ENCODE peak calls at places on chromosomes 1 and 21, in seven cellular contexts. Z, Q, R, L, V, W and O are unnamed samples. For H3K27me3, the result is how much of the 10 kb centered on the place peaks cover.

GRCh38 chr1:80059940-80060339 is 1053.4 kb upstream of the ADGRL4 start:
- DNase-seq in Z (no peak), Q (no peak), R (no peak), L (no peak), V (no peak), W (no peak), O (no peak)

GRCh38 chr21:15856813-15857212 is 127.0 kb downstream of the USP25 start:
- DNase-seq in Z (no peak), Q (no peak), R (no peak), L (no peak), V (no peak), W (no peak), O (no peak)

GRCh38 chr21:29661672-29662442 is 277.9 kb downstream of the GRIK1 start:
- DNase-seq in Z (no peak), Q (no peak), R (no peak), L (no peak), V (no peak), W (no peak), O (no peak)

GRCh38 chr1:18583326-18583941 is 47.2 kb upstream of the PAX7 start:
- DNase-seq in Z (no peak), Q (peak), R (no peak), L (no peak), V (no peak), W (no peak), O (peak)

GRCh38 chr1:46492269-46492853 is 2.7 kb downstream of the DMBX1 start:
- DNase-seq in Z (no peak), Q (no peak), R (no peak), L (no peak), V (no peak), W (no peak), O (no peak)

GRCh38 chr1:1206376-1207253 is at the start of gene TNFRSF18:
- DNase-seq in Z (peak), Q (no peak), R (no peak), L (peak), V (no peak), W (no peak), O (no peak)

GRCh38 chr1:23446644-23447310 is 22.2 kb upstream of the TCEA3 start:
- DNase-seq in Z (no peak), Q (no peak), R (no peak), L (no peak), V (no peak), W (no peak), O (no peak)

GRCh38 chr1:93394514-93394913 is 48.8 kb downstream of the DR1 start:
- DNase-seq in Z (no peak), Q (no peak), R (no peak), L (no peak), V (no peak), W (no peak), O (no peak)

GRCh38 chr1:90335566-90335965 is 340.7 kb downstream of the ZNF326 start:
- DNase-seq in Z (no peak), Q (no peak), R (no peak), L (peak), V (no peak), W (no peak), O (no peak)

GRCh38 chr1:67376381-67376780 is 53.8 kb downstream of the SERBP1 start:
- DNase-seq in Z (no peak), Q (no peak), R (no peak), L (no peak), V (no peak), W (no peak), O (no peak)

GRCh38 chr1:32241011-32241763 is 5.8 kb upstream of the FAM167B start:
- DNase-seq in Z (peak), Q (peak), R (no peak), L (peak), V (no peak), W (no peak), O (peak)

GRCh38 chr1:156070523-156070922 is 9.6 kb downstream of the RAB25 start:
- DNase-seq in Z (no peak), Q (no peak), R (no peak), L (no peak), V (no peak), W (no peak), O (no peak)

GRCh38 chr1:119448112-119448511 is 33.2 kb downstream of the HSD3B2 start:
- DNase-seq in Z (no peak), Q (no peak), R (no peak), L (peak), V (no peak), W (no peak), O (no peak)

GRCh38 chr1:84141177-84142003 is 2.7 kb upstream of the PRKACB start:
- DNase-seq in Z (no peak), Q (no peak), R (no peak), L (no peak), V (no peak), W (no peak), O (no peak)

GRCh38 chr1:170640581-170640980 is 23.4 kb upstream of the PRRX1 start:
- DNase-seq in Z (no peak), Q (no peak), R (no peak), L (no peak), V (no peak), W (no peak), O (no peak)

GRCh38 chr21:44984792-44985440 is 45.1 kb downstream of the SLX9 start:
- DNase-seq in Z (no peak), Q (peak), R (no peak), L (peak), V (no peak), W (no peak), O (no peak)

GRCh38 chr1:56508523-56508983 is 70.8 kb downstream of the PLPP3 start:
- DNase-seq in Z (no peak), Q (peak), R (no peak), L (no peak), V (no peak), W (no peak), O (peak)

GRCh38 chr1:174158767-174159252 is 510 bp upstream of the RABGAP1L start:
- DNase-seq in Z (no peak), Q (no peak), R (no peak), L (no peak), V (no peak), W (no peak), O (no peak)

GRCh38 chr1:91790296-91790851 is 95.6 kb downstream of the TGFBR3 start:
- DNase-seq in Z (no peak), Q (no peak), R (no peak), L (no peak), V (no peak), W (no peak), O (no peak)

GRCh38 chr21:24076179-24076578 is 1531.1 kb downstream of the MRPL39 start:
- DNase-seq in Z (no peak), Q (no peak), R (peak), L (no peak), V (no peak), W (no peak), O (no peak)

GRCh38 chr1:230570724-230571390 is 71.4 kb upstream of the COG2 start:
- DNase-seq in Z (no peak), Q (no peak), R (no peak), L (no peak), V (no peak), W (no peak), O (no peak)

GRCh38 chr1:38994196-38994595 is 3.1 kb downstream of the AKIRIN1 start:
- DNase-seq in Z (no peak), Q (no peak), R (no peak), L (no peak), V (no peak), W (peak), O (no peak)

GRCh38 chr1:89451011-89451410 is 73.6 kb upstream of the LRRC8B start:
- DNase-seq in Z (no peak), Q (no peak), R (no peak), L (no peak), V (no peak), W (no peak), O (no peak)

GRCh38 chr1:150477733-150478132 is 9.5 kb upstream of the TARS2 start:
- DNase-seq in Z (no peak), Q (no peak), R (peak), L (no peak), V (no peak), W (no peak), O (no peak)

GRCh38 chr1:13517193-13517812 is 3.5 kb upstream of the LRRC38 start:
- DNase-seq in Z (no peak), Q (no peak), R (no peak), L (peak), V (no peak), W (no peak), O (peak)

GRCh38 chr1:154463512-154463990 is 38.5 kb upstream of the TDRD10 start:
- DNase-seq in Z (peak), Q (peak), R (no peak), L (no peak), V (peak), W (no peak), O (peak)

GRCh38 chr1:175861641-175862367 is 118.4 kb upstream of the TNR start:
- DNase-seq in Z (no peak), Q (no peak), R (no peak), L (no peak), V (no peak), W (no peak), O (no peak)

GRCh38 chr1:201536542-201536941 is 2.4 kb upstream of the NAV1 start:
- DNase-seq in Z (no peak), Q (peak), R (no peak), L (no peak), V (no peak), W (no peak), O (no peak)

GRCh38 chr1:47424336-47424982 is 8.4 kb downstream of the FOXE3 start:
- DNase-seq in Z (no peak), Q (peak), R (no peak), L (peak), V (no peak), W (no peak), O (no peak)

GRCh38 chr1:226349801-226350503 is 41.0 kb upstream of the LIN9 start:
- DNase-seq in Z (no peak), Q (no peak), R (no peak), L (peak), V (no peak), W (no peak), O (no peak)

GRCh38 chr21:25934771-25935224 is 200.0 kb downstream of the GABPA start:
- DNase-seq in Z (no peak), Q (peak), R (peak), L (no peak), V (no peak), W (peak), O (no peak)

GRCh38 chr1:228141871-228142615 is 2.0 kb downstream of the GUK1 start:
- DNase-seq in Z (no peak), Q (no peak), R (no peak), L (no peak), V (no peak), W (no peak), O (no peak)

GRCh38 chr1:162250004-162250730 is 126.5 kb downstream of the SPATA46 start:
- DNase-seq in Z (no peak), Q (no peak), R (no peak), L (peak), V (no peak), W (no peak), O (no peak)

GRCh38 chr1:180213401-180214177 is 16.5 kb upstream of the LHX4 start:
- DNase-seq in Z (peak), Q (no peak), R (no peak), L (peak), V (peak), W (no peak), O (peak)

GRCh38 chr1:31504001-31504400 is 72.3 kb upstream of the TINAGL1 start:
- DNase-seq in Z (no peak), Q (no peak), R (no peak), L (no peak), V (no peak), W (no peak), O (no peak)

GRCh38 chr1:168312718-168313604 is 32.3 kb downstream of the TBX19 start:
- DNase-seq in Z (no peak), Q (no peak), R (no peak), L (no peak), V (no peak), W (no peak), O (no peak)

GRCh38 chr1:222187566-222187965 is 360.3 kb downstream of the HHIPL2 start:
- DNase-seq in Z (no peak), Q (no peak), R (no peak), L (no peak), V (no peak), W (no peak), O (no peak)

GRCh38 chr1:67261646-67262045 is 46.0 kb upstream of the IL12RB2 start:
- DNase-seq in Z (no peak), Q (no peak), R (no peak), L (peak), V (peak), W (no peak), O (no peak)

GRCh38 chr1:27049127-27049526 is 36.5 kb upstream of the TENT5B start:
- DNase-seq in Z (no peak), Q (no peak), R (no peak), L (no peak), V (no peak), W (no peak), O (no peak)

GRCh38 chr1:27045973-27046558 is 33.4 kb upstream of the TENT5B start:
- DNase-seq in Z (peak), Q (no peak), R (peak), L (peak), V (peak), W (no peak), O (peak)

GRCh38 chr1:27049607-27050006 is 37.0 kb upstream of the TENT5B start:
- DNase-seq in Z (no peak), Q (no peak), R (no peak), L (no peak), V (no peak), W (no peak), O (no peak)

GRCh38 chr1:27042670-27043069 is 30.0 kb upstream of the TENT5B start:
- DNase-seq in Z (no peak), Q (no peak), R (no peak), L (peak), V (no peak), W (no peak), O (no peak)

GRCh38 chr1:27044613-27045091 is 32.0 kb upstream of the TENT5B start:
- DNase-seq in Z (peak), Q (peak), R (peak), L (peak), V (peak), W (no peak), O (peak)
- H3K27me3 ChIP-seq in Z (under half), Q (under half), R (under half), L (under half), V (under half), W (under half), O (under half)

GRCh38 chr1:54764922-54765561 is 719 bp upstream of the PARS2 start:
- DNase-seq in Z (no peak), Q (no peak), R (no peak), L (no peak), V (no peak), W (no peak), O (no peak)
- H3K27me3 ChIP-seq in Z (under half), Q (under half), R (under half), L (under half), V (under half), W (under half), O (under half)

GRCh38 chr1:4654764-4655673 is 610 bp downstream of the AJAP1 start:
- DNase-seq in Z (no peak), Q (no peak), R (no peak), L (peak), V (no peak), W (no peak), O (no peak)
- H3K27me3 ChIP-seq in Z (under half), Q (half or more), R (under half), L (half or more), V (under half), W (under half), O (under half)

DNA sequence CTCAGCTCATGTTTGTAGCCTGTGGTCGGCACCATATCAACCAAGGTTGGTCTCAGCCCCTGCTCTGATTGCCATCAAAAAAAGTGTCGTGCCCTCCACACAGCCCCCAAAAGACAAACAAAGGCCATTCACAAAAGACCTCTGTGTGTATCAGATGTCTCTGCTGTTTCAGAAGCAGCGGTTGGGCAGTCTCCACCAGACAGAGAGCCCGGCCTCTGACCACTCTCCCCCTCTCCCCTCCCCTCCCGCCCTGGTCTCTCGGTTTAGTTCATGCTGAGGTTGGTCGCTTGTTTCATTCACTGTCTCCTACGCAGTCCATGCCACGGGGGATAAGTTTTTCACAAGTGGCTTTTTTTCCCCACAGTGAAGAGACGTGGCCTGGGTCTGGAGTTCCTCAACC is 27.1 kb downstream of the ACTA1 start:
- DNase-seq in Z (no peak), Q (no peak), R (no peak), L (peak), V (no peak), W (no peak), O (no peak)
- H3K27me3 ChIP-seq in Z (under half), Q (under half), R (half or more), L (half or more), V (under half), W (under half), O (under half)

GRCh38 chr1:41390171-41390570 is 28.9 kb downstream of the FOXO6 start:
- DNase-seq in Z (no peak), Q (no peak), R (no peak), L (no peak), V (no peak), W (no peak), O (no peak)
- H3K27me3 ChIP-seq in Z (under half), Q (under half), R (half or more), L (under half), V (under half), W (under half), O (under half)

DNA sequence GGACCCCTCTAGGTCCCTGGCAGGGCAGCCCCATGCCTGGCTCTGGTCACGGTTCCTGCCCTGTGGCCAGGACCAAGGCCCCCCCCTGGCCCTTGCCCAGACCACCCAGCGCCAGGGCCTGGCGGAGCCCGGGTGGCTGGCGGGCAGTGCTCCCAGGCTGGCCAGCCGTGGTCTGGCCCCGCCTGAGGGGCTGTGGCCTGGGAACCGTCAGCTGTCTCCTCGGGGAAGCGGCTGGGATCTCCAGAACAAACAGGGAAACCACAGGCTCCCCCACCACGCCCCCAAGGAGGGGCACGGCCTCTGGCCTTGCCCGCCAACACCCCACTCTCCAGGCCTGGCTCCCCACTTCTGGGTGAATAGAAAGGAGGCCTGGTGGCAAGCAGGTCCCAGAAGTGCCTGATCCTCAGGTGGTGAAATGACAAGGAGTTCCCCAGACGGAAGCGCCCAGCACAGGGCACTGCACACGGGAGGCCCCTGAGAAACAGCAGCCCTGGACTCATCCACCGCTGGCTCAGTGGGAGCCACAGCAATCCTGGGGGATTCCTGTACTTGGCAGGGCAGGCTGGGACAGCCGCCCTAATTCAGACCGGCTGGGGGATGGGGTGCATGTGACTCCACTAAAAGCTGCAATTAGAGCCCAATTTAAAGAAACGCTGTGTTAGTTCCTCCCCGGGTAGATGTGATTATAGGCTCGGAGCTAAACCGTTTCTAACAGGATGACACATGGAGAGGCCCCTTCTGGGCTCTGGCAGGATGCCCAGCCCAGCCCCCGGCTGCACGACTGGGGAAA is 78.8 kb downstream of the RAP1GAP start:
- DNase-seq in Z (no peak), Q (no peak), R (no peak), L (no peak), V (no peak), W (no peak), O (no peak)
- H3K27me3 ChIP-seq in Z (under half), Q (half or more), R (under half), L (under half), V (under half), W (under half), O (under half)